ENCODE peak calls at places on chromosomes 3 and 15, in six cellular contexts. M is right atrium auricular region, J is osteoblast, Z is fibroblast of lung, B is astrocyte of the spinal cord, I is HFFc6. O is an unnamed sample.

GRCh38 chr3:128217702-128218475 is 64.6 kb downstream of the EEFSEC start:
- DNase-seq in M (no peak), J (no peak), Z (peak; percentile 84), B (peak; percentile 67), I (no peak), O (no peak)

GRCh38 chr3:107068980-107069379 is 308.3 kb upstream of the CCDC54 start:
- DNase-seq in M (no peak), J (no peak), Z (peak; percentile 25), B (peak; percentile 82), I (peak; percentile 38), O (peak; percentile 73)

GRCh38 chr3:67294341-67294740 is 296.2 kb downstream of the KBTBD8 start:
- DNase-seq in M (no peak), J (no peak), Z (no peak), B (no peak), I (no peak), O (no peak)

GRCh38 chr3:181457190-181457589 is 254.5 kb upstream of the SOX2 start:
- DNase-seq in M (no peak), J (no peak), Z (no peak), B (peak; percentile 67), I (no peak), O (no peak)

GRCh38 chr15:90880381-90881145 is 3.7 kb upstream of the FES start:
- DNase-seq in M (no peak), J (peak; percentile 75), Z (no peak), B (no peak), I (no peak), O (no peak)

GRCh38 chr15:101407439-101407838 is 82.1 kb downstream of the PCSK6 start:
- DNase-seq in M (no peak), J (no peak), Z (no peak), B (no peak), I (no peak), O (no peak)

GRCh38 chr3:134486577-134487041 is 752 bp downstream of the CEP63 start:
- DNase-seq in M (no peak), J (peak; percentile 68), Z (peak; percentile 43), B (peak; percentile 43), I (no peak), O (no peak)

GRCh38 chr3:49248828-49249227 is 28.2 kb downstream of the C3orf62 start:
- DNase-seq in M (no peak), J (peak; percentile 80), Z (no peak), B (no peak), I (no peak), O (peak; percentile 25)

GRCh38 chr3:66220066-66220465 is 735 bp upstream of the SLC25A26 start:
- DNase-seq in M (no peak), J (no peak), Z (no peak), B (no peak), I (no peak), O (no peak)

GRCh38 chr15:68315495-68316007 is 38.0 kb downstream of the FEM1B start:
- DNase-seq in M (no peak), J (no peak), Z (no peak), B (peak; percentile 80), I (no peak), O (no peak)

GRCh38 chr3:177361042-177361938 is 164.0 kb upstream of the TBL1XR1 start:
- DNase-seq in M (no peak), J (peak; percentile 62), Z (no peak), B (no peak), I (no peak), O (no peak)

GRCh38 chr3:128546646-128547045 is 53.6 kb upstream of the GATA2 start:
- DNase-seq in M (peak; percentile 46), J (no peak), Z (no peak), B (no peak), I (no peak), O (no peak)

GRCh38 chr15:90262426-90262825 is 3.0 kb upstream of the NGRN start:
- DNase-seq in M (no peak), J (no peak), Z (no peak), B (no peak), I (no peak), O (no peak)

GRCh38 chr3:10248984-10249748 is 907 bp downstream of the TATDN2 start:
- DNase-seq in M (no peak), J (peak; percentile 90), Z (peak; percentile 4), B (no peak), I (no peak), O (peak; percentile 4)

GRCh38 chr3:30775070-30775469 is 119.4 kb downstream of the GADL1 start:
- DNase-seq in M (no peak), J (no peak), Z (no peak), B (no peak), I (no peak), O (no peak)

GRCh38 chr3:23791678-23792077 is 14.1 kb upstream of the UBE2E1 start:
- DNase-seq in M (no peak), J (no peak), Z (no peak), B (no peak), I (no peak), O (no peak)

GRCh38 chr3:112390783-112391641 is 58.1 kb downstream of the CD200 start:
- DNase-seq in M (no peak), J (peak; percentile 63), Z (peak; percentile 91), B (peak; percentile 98), I (peak; percentile 76), O (peak; percentile 97)

GRCh38 chr3:119034256-119035013 is at the start of gene IGSF11:
- DNase-seq in M (no peak), J (peak; percentile 90), Z (peak; percentile 26), B (peak; percentile 39), I (no peak), O (peak; percentile 22)

GRCh38 chr3:114525278-114525677 is 231.4 kb downstream of the TIGIT start:
- DNase-seq in M (no peak), J (no peak), Z (peak; percentile 47), B (no peak), I (no peak), O (no peak)

GRCh38 chr3:104436536-104436935 is 930.2 kb upstream of the ALCAM start:
- DNase-seq in M (no peak), J (no peak), Z (peak; percentile 6), B (peak; percentile 39), I (no peak), O (no peak)

GRCh38 chr3:123412076-123412475 is 36.8 kb downstream of the ADCY5 start:
- DNase-seq in M (no peak), J (no peak), Z (no peak), B (no peak), I (no peak), O (no peak)

GRCh38 chr3:104411760-104412159 is 954.9 kb upstream of the ALCAM start:
- DNase-seq in M (no peak), J (peak; percentile 0), Z (no peak), B (no peak), I (no peak), O (no peak)

GRCh38 chr3:124510290-124510689 is 220.0 kb upstream of the UMPS start:
- DNase-seq in M (no peak), J (no peak), Z (no peak), B (peak; percentile 18), I (peak; percentile 27), O (no peak)

GRCh38 chr15:101723874-101724674 is at the start of gene TARS3:
- DNase-seq in M (peak; percentile 92), J (peak; percentile 97), Z (peak; percentile 84), B (peak; percentile 93), I (peak; percentile 79), O (peak; percentile 83)

GRCh38 chr15:63030101-63030528 is 12.4 kb upstream of the TPM1 start:
- DNase-seq in M (no peak), J (peak; percentile 63), Z (peak; percentile 44), B (no peak), I (no peak), O (no peak)

GRCh38 chr15:95024388-95024787 is 793.0 kb downstream of the MCTP2 start:
- DNase-seq in M (no peak), J (no peak), Z (peak; percentile 63), B (peak; percentile 50), I (peak; percentile 50), O (peak; percentile 37)
- TF ChIP-seq CTCF in M (peak; percentile 60), J (peak; percentile 33), Z (peak; percentile 39), B (peak; percentile 53), I (peak; percentile 82), O (peak; percentile 60)

GRCh38 chr3:161925749-161926360 is 429.2 kb downstream of the OTOL1 start:
- DNase-seq in M (no peak), J (no peak), Z (peak; percentile 39), B (no peak), I (no peak), O (no peak)
- TF ChIP-seq CTCF in M (peak; percentile 16), J (peak; percentile 28), Z (no peak), B (no peak), I (peak; percentile 70), O (no peak)

GRCh38 chr15:64148168-64148567 is 3.4 kb upstream of the SNX22 start:
- DNase-seq in M (no peak), J (no peak), Z (no peak), B (no peak), I (no peak), O (no peak)

GRCh38 chr15:64150236-64150578 is 1.3 kb upstream of the SNX22 start:
- DNase-seq in M (no peak), J (peak; percentile 85), Z (no peak), B (no peak), I (no peak), O (no peak)

GRCh38 chr15:64148581-64148980 is 3.0 kb upstream of the SNX22 start:
- DNase-seq in M (no peak), J (no peak), Z (no peak), B (no peak), I (no peak), O (no peak)

GRCh38 chr15:64151727-64152506 is at the start of gene SNX22:
- DNase-seq in M (no peak), J (peak; percentile 87), Z (no peak), B (no peak), I (no peak), O (no peak)

GRCh38 chr15:64149424-64150235 is 1.9 kb upstream of the SNX22 start:
- DNase-seq in M (no peak), J (no peak), Z (no peak), B (no peak), I (peak; percentile 36), O (no peak)
- TF ChIP-seq CTCF in M (no peak), J (peak; percentile 21), Z (no peak), B (peak; percentile 23), I (peak; percentile 59), O (peak; percentile 42)

GRCh38 chr3:33717866-33718594 is at the start of gene CLASP2:
- DNase-seq in M (peak; percentile 84), J (peak; percentile 96), Z (peak; percentile 88), B (peak; percentile 89), I (peak; percentile 79), O (peak; percentile 75)
- TF ChIP-seq CTCF in M (peak; percentile 22), J (no peak), Z (no peak), B (no peak), I (peak; percentile 39), O (no peak)

GRCh38 chr15:40441012-40441735 is 421 bp downstream of the BAHD1 start:
- DNase-seq in M (no peak), J (no peak), Z (no peak), B (no peak), I (peak; percentile 7), O (no peak)
- TF ChIP-seq CTCF in M (no peak), J (no peak), Z (no peak), B (peak; percentile 13), I (peak; percentile 0), O (no peak)

O was measured in brain microvascular endothelial cell.